ENCODE peak calls at places on chromosome 6, in six cellular contexts. Z is T1000; S is AG08396; N is activated CD4-positive, alpha-beta T cell treated with anti-CD3 and anti-CD28 coated beads, Interleukin-2, amount 50 U/mL, for 24 hours; G is stimulated activated CD8-positive, alpha-beta memory T cell treated with anti-CD3 and anti-CD28 coated beads, Interleukin-15, amount 100 ng/mL, for 24 hours; L is B cell. Q is an unnamed sample.

GRCh38 chr6:67888886-67889681 is 746.0 kb upstream of the ADGRB3 start:
- DNase-seq in N (no peak), L (no peak), S (no peak), Z (no peak), G (no peak), Q (no peak)

GRCh38 chr6:149534742-149535141 is 11.1 kb downstream of the PPIL4 start:
- DNase-seq in G (no peak), Z (no peak), L (no peak), N (no peak), S (no peak), Q (no peak)

GRCh38 chr6:104589940-104590339 is 269.8 kb downstream of the HACE1 start:
- DNase-seq in S (no peak), G (no peak), N (no peak), L (no peak), Z (no peak), Q (no peak)

GRCh38 chr6:37276916-37277509 is 19.1 kb upstream of the TMEM217 start:
- DNase-seq in L (no peak), G (no peak), Z (no peak), S (no peak), N (no peak), Q (no peak)

GRCh38 chr6:17986656-17987575 is 519 bp downstream of the KIF13A start:
- DNase-seq in S (peak; percentile 72), G (no peak), L (peak; percentile 69), N (no peak), Z (peak; percentile 11), Q (no peak)

GRCh38 chr6:45572833-45573232 is 195.1 kb upstream of the SUPT3H start:
- DNase-seq in Z (no peak), G (no peak), L (no peak), N (no peak), S (no peak), Q (no peak)

GRCh38 chr6:3001773-3002293 is 2.1 kb downstream of the NQO2 start:
- DNase-seq in S (peak; percentile 65), L (no peak), G (no peak), N (no peak), Z (no peak), Q (no peak)

GRCh38 chr6:91081452-91082067 is 494.7 kb upstream of the MAP3K7 start:
- DNase-seq in G (no peak), N (no peak), L (no peak), Z (no peak), S (peak; percentile 32), Q (peak; percentile 90)

GRCh38 chr6:32895006-32895345 is 41.0 kb downstream of the PSMB9 start:
- DNase-seq in G (no peak), N (no peak), Z (no peak), L (peak; percentile 28), S (no peak), Q (no peak)

GRCh38 chr6:90083891-90084290 is 189.6 kb downstream of the GJA10 start:
- DNase-seq in Z (no peak), S (no peak), N (peak; percentile 46), G (no peak), L (peak; percentile 67), Q (no peak)

GRCh38 chr6:582370-582769 is 74.5 kb downstream of the HUS1B start:
- DNase-seq in Z (no peak), N (no peak), S (peak; percentile 29), L (no peak), G (no peak), Q (no peak)

GRCh38 chr6:126792340-126792739 is 326.1 kb upstream of the RSPO3 start:
- DNase-seq in N (no peak), Z (no peak), S (no peak), G (no peak), L (no peak), Q (no peak)

GRCh38 chr6:30411515-30412207 is 66.7 kb downstream of the RPP21 start:
- DNase-seq in G (no peak), N (peak; percentile 50), S (no peak), Z (no peak), L (no peak), Q (peak; percentile 2)

GRCh38 chr6:14228571-14228970 is 111.0 kb downstream of the CD83 start:
- DNase-seq in L (no peak), N (peak; percentile 47), S (peak; percentile 25), G (no peak), Z (no peak), Q (no peak)

GRCh38 chr6:13504611-13505344 is 17.4 kb upstream of the GFOD1 start:
- DNase-seq in S (no peak), L (no peak), Z (no peak), G (no peak), N (no peak), Q (no peak)

GRCh38 chr6:134288538-134289203 is 29.2 kb downstream of the SGK1 start:
- DNase-seq in S (peak; percentile 39), Z (peak; percentile 10), L (no peak), G (no peak), N (peak; percentile 15), Q (no peak)

GRCh38 chr6:111080713-111081112 is 6.6 kb upstream of the SLC16A10 start:
- DNase-seq in G (no peak), Z (no peak), L (no peak), S (no peak), N (no peak), Q (no peak)

GRCh38 chr6:41462033-41462432 is 84.1 kb upstream of the FOXP4 start:
- DNase-seq in N (no peak), L (no peak), S (no peak), G (no peak), Z (no peak), Q (no peak)